ENCODE peak calls at places on chromosome X, in seven cellular contexts. Q is NCI-H1105, L is astrocyte of the spinal cord, C is bronchial epithelial cell, X is T-helper 2 cell, H is DMS153, G is RWPE1. A is an unnamed sample.
A peak's percentile ranks its signal among the peaks of the same experiment; 100 is the strongest.

GRCh38 chrX:75784689-75785491 is at the start of gene MAGEE2:
- DNase-seq in Q (peak; percentile 25), L (no peak), C (no peak), X (no peak), H (no peak), G (no peak), A (no peak)

GRCh38 chrX:131305926-131306325 is 16.8 kb upstream of the IGSF1 start:
- DNase-seq in Q (no peak), L (no peak), C (no peak), X (no peak), H (no peak), G (no peak), A (no peak)

GRCh38 chrX:54423161-54423888 is 16.9 kb upstream of the TSR2 start:
- DNase-seq in Q (no peak), L (no peak), C (no peak), X (no peak), H (no peak), G (no peak), A (no peak)

GRCh38 chrX:132730266-132730665 is 228.2 kb downstream of the HS6ST2 start:
- DNase-seq in Q (no peak), L (no peak), C (no peak), X (no peak), H (no peak), G (no peak), A (no peak)

GRCh38 chrX:134949271-134949670 is 41.5 kb upstream of the SMIM10 start:
- DNase-seq in Q (no peak), L (no peak), C (peak; percentile 33), X (no peak), H (no peak), G (no peak), A (no peak)

GRCh38 chrX:105837227-105837626 is 14.9 kb downstream of the NRK start:
- DNase-seq in Q (no peak), L (peak; percentile 92), C (peak; percentile 69), X (no peak), H (peak; percentile 7), G (peak; percentile 14), A (no peak)

GRCh38 chrX:138018145-138018799 is 452.3 kb downstream of the ZIC3 start:
- DNase-seq in Q (peak; percentile 3), L (peak; percentile 6), C (no peak), X (no peak), H (peak; percentile 45), G (no peak), A (no peak)

GRCh38 chrX:140967036-140967435 is 35.4 kb upstream of the SPANXB1 start:
- DNase-seq in Q (no peak), L (no peak), C (no peak), X (no peak), H (no peak), G (no peak), A (no peak)